ENCODE peak calls at places on chromosomes 3 and 15, in ten cellular contexts. P is mammary epithelial cell; C is activated naive CD4-positive, alpha-beta T cell treated with anti-CD3 and anti-CD28 coated beads for 36 hours; A is NCI-H460; N is stimulated activated CD8-positive, alpha-beta memory T cell treated with anti-CD3 and anti-CD28 coated beads, Interleukin-7, amount 100 ng/mL, for 24 hours; Q is Ammon's horn; K is CD8-positive, alpha-beta memory T cell; B is glomerular endothelial cell; D is RCC 7860; L is nucleus accumbens. V is an unnamed sample.

GRCh38 chr15:88897456-88898194 is 2.3 kb upstream of the HAPLN3 start:
- DNase-seq in P (peak), C (peak), A (peak), N (peak), Q (peak), K (peak), B (no peak), D (peak), L (no peak), V (peak)

GRCh38 chr15:62135532-62136134 is 29.5 kb downstream of the C2CD4B start:
- DNase-seq in P (peak), C (no peak), A (no peak), N (no peak), Q (no peak), K (no peak), B (no peak), D (peak), L (no peak), V (no peak)

GRCh38 chr3:45746974-45747622 is 49.2 kb downstream of the SLC6A20 start:
- DNase-seq in P (no peak), C (no peak), A (no peak), N (no peak), Q (no peak), K (no peak), B (no peak), D (no peak), L (no peak), V (no peak)

GRCh38 chr3:38964646-38965045 is 87.1 kb downstream of the SCN11A start:
- DNase-seq in P (no peak), C (no peak), A (no peak), N (no peak), Q (no peak), K (no peak), B (no peak), D (no peak), L (no peak), V (no peak)

GRCh38 chr3:120780977-120781376 is 38.4 kb downstream of the GTF2E1 start:
- DNase-seq in P (no peak), C (no peak), A (peak), N (no peak), Q (no peak), K (no peak), B (peak), D (peak), L (no peak), V (no peak)

GRCh38 chr3:134777341-134777740 is 17.7 kb upstream of the EPHB1 start:
- DNase-seq in P (no peak), C (no peak), A (no peak), N (no peak), Q (no peak), K (no peak), B (no peak), D (no peak), L (no peak), V (no peak)

GRCh38 chr15:52220896-52221660 is 29.9 kb upstream of the GNB5 start:
- DNase-seq in P (no peak), C (no peak), A (no peak), N (no peak), Q (no peak), K (peak), B (no peak), D (no peak), L (no peak), V (no peak)

GRCh38 chr3:54093849-54094248 is 28.5 kb upstream of the CACNA2D3 start:
- DNase-seq in P (peak), C (no peak), A (no peak), N (no peak), Q (no peak), K (no peak), B (no peak), D (no peak), L (no peak), V (no peak)

GRCh38 chr3:137988152-137988551 is 21.8 kb upstream of the CLDN18 start:
- DNase-seq in P (no peak), C (no peak), A (no peak), N (no peak), Q (no peak), K (no peak), B (no peak), D (no peak), L (no peak), V (no peak)

GRCh38 chr15:73753250-73754130 is at the start of gene INSYN1:
- DNase-seq in P (no peak), C (no peak), A (no peak), N (no peak), Q (peak), K (no peak), B (no peak), D (no peak), L (no peak), V (peak)

GRCh38 chr3:18416332-18416731 is 8.8 kb downstream of the SATB1 start:
- DNase-seq in P (no peak), C (no peak), A (no peak), N (no peak), Q (no peak), K (no peak), B (no peak), D (no peak), L (no peak), V (no peak)

GRCh38 chr15:72117448-72117697 is 577 bp downstream of the MYO9A start:
- DNase-seq in P (peak), C (peak), A (peak), N (peak), Q (no peak), K (peak), B (no peak), D (peak), L (no peak), V (peak)

GRCh38 chr15:28132524-28133275 is 33.6 kb upstream of the OCA2 start:
- DNase-seq in P (no peak), C (no peak), A (no peak), N (no peak), Q (no peak), K (no peak), B (peak), D (peak), L (no peak), V (no peak)

GRCh38 chr3:48826451-48826850 is 21.2 kb downstream of the PRKAR2A start:
- DNase-seq in P (no peak), C (no peak), A (no peak), N (no peak), Q (no peak), K (no peak), B (no peak), D (no peak), L (no peak), V (no peak)

GRCh38 chr15:52331490-52332240 is 36.1 kb upstream of the MYO5C start:
- DNase-seq in P (peak), C (peak), A (peak), N (peak), Q (peak), K (peak), B (peak), D (peak), L (no peak), V (peak)

GRCh38 chr3:43378066-43378935 is 92.0 kb downstream of the SNRK start:
- DNase-seq in P (peak), C (peak), A (peak), N (peak), Q (no peak), K (peak), B (no peak), D (no peak), L (no peak), V (no peak)

GRCh38 chr3:126607214-126607908 is 47.6 kb downstream of the TXNRD3 start:
- DNase-seq in P (peak), C (peak), A (peak), N (no peak), Q (peak), K (peak), B (peak), D (peak), L (no peak), V (no peak)

GRCh38 chr3:76470285-76470684 is 569.6 kb upstream of the ROBO2 start:
- DNase-seq in P (no peak), C (no peak), A (no peak), N (no peak), Q (no peak), K (no peak), B (no peak), D (peak), L (no peak), V (no peak)

GRCh38 chr3:99656606-99657005 is 18.2 kb downstream of the COL8A1 start:
- DNase-seq in P (no peak), C (no peak), A (no peak), N (no peak), Q (no peak), K (no peak), B (no peak), D (no peak), L (no peak), V (no peak)

GRCh38 chr3:13712682-13713180 is 163.8 kb downstream of the FBLN2 start:
- DNase-seq in P (no peak), C (no peak), A (no peak), N (no peak), Q (no peak), K (no peak), B (no peak), D (no peak), L (no peak), V (no peak)

GRCh38 chr3:50474717-50475116 is 28.7 kb downstream of the CACNA2D2 start:
- DNase-seq in P (peak), C (no peak), A (no peak), N (no peak), Q (no peak), K (no peak), B (no peak), D (peak), L (no peak), V (no peak)

GRCh38 chr15:78810377-78811123 is 714 bp downstream of the ADAMTS7 start:
- DNase-seq in P (peak), C (no peak), A (no peak), N (no peak), Q (no peak), K (peak), B (no peak), D (no peak), L (no peak), V (no peak)

GRCh38 chr3:12288466-12289129 is at the start of gene PPARG:
- DNase-seq in P (no peak), C (no peak), A (no peak), N (no peak), Q (no peak), K (no peak), B (no peak), D (peak), L (no peak), V (no peak)

GRCh38 chr3:175336406-175337133 is 477.4 kb downstream of the NAALADL2 start:
- DNase-seq in P (no peak), C (no peak), A (no peak), N (no peak), Q (no peak), K (no peak), B (no peak), D (no peak), L (no peak), V (no peak)

GRCh38 chr3:67349551-67350174 is 304.7 kb downstream of the SUCLG2 start:
- DNase-seq in P (no peak), C (peak), A (no peak), N (peak), Q (peak), K (no peak), B (no peak), D (peak), L (no peak), V (no peak)

GRCh38 chr15:44427756-44428724 is 611 bp downstream of the CTDSPL2 start:
- DNase-seq in P (peak), C (peak), A (peak), N (no peak), Q (no peak), K (no peak), B (peak), D (peak), L (no peak), V (no peak)

V was measured in midbrain.